ENCODE peak calls at places on chromosomes 7 and 10, in ten cellular contexts. One of them, this sample, is unnamed.

GRCh38 chr10:70715853-70716795 is 43.8 kb downstream of the ADAMTS14 start:
- DNase-seq in fibroblast of the conjunctiva: peak; percentile 22
- DNase-seq in Right ventricle myocardium inferior: no peak
- DNase-seq in stimulated activated CD8-positive, alpha-beta memory T cell treated with anti-CD3 and anti-CD28 coated beads, Interleukin-2, amount 100 ng/mL, for 1 hour: no peak
- DNase-seq in NCI-H526 treated with DMSO at 0.1 percent for 48 hours: peak; percentile 63
- DNase-seq in T-helper 2 cell: no peak
- DNase-seq in stimulated activated CD4-positive, alpha-beta T cell treated with anti-CD3 and anti-CD28 coated beads, Interleukin-15, amount 100 ng/mL, for 1 hour: no peak
- DNase-seq in T follicular helper cell: no peak
- DNase-seq in astrocyte of the cerebellum: no peak
- DNase-seq in brain microvascular endothelial cell: peak; percentile 59
- DNase-seq in this sample: peak; percentile 69

GRCh38 chr7:130352335-130353074 is 7.9 kb downstream of the CPA5 start:
- DNase-seq in fibroblast of the conjunctiva: peak; percentile 30
- DNase-seq in Right ventricle myocardium inferior: no peak
- DNase-seq in stimulated activated CD8-positive, alpha-beta memory T cell treated with anti-CD3 and anti-CD28 coated beads, Interleukin-2, amount 100 ng/mL, for 1 hour: no peak
- DNase-seq in NCI-H526 treated with DMSO at 0.1 percent for 48 hours: no peak
- DNase-seq in T-helper 2 cell: no peak
- DNase-seq in stimulated activated CD4-positive, alpha-beta T cell treated with anti-CD3 and anti-CD28 coated beads, Interleukin-15, amount 100 ng/mL, for 1 hour: no peak
- DNase-seq in T follicular helper cell: no peak
- DNase-seq in astrocyte of the cerebellum: peak; percentile 59
- DNase-seq in brain microvascular endothelial cell: peak; percentile 10
- DNase-seq in this sample: peak; percentile 55

GRCh38 chr7:1432411-1433082 is 26.7 kb downstream of the MICALL2 start:
- DNase-seq in fibroblast of the conjunctiva: peak; percentile 14
- DNase-seq in Right ventricle myocardium inferior: peak; percentile 86
- DNase-seq in stimulated activated CD8-positive, alpha-beta memory T cell treated with anti-CD3 and anti-CD28 coated beads, Interleukin-2, amount 100 ng/mL, for 1 hour: peak; percentile 70
- DNase-seq in NCI-H526 treated with DMSO at 0.1 percent for 48 hours: no peak
- DNase-seq in T-helper 2 cell: peak; percentile 38
- DNase-seq in stimulated activated CD4-positive, alpha-beta T cell treated with anti-CD3 and anti-CD28 coated beads, Interleukin-15, amount 100 ng/mL, for 1 hour: peak; percentile 67
- DNase-seq in T follicular helper cell: peak; percentile 70
- DNase-seq in astrocyte of the cerebellum: no peak
- DNase-seq in brain microvascular endothelial cell: peak; percentile 14
- DNase-seq in this sample: peak; percentile 79

GRCh38 chr10:60384006-60384405 is 5.7 kb downstream of the ANK3 start:
- DNase-seq in fibroblast of the conjunctiva: no peak
- DNase-seq in Right ventricle myocardium inferior: no peak
- DNase-seq in stimulated activated CD8-positive, alpha-beta memory T cell treated with anti-CD3 and anti-CD28 coated beads, Interleukin-2, amount 100 ng/mL, for 1 hour: no peak
- DNase-seq in NCI-H526 treated with DMSO at 0.1 percent for 48 hours: no peak
- DNase-seq in T-helper 2 cell: no peak
- DNase-seq in stimulated activated CD4-positive, alpha-beta T cell treated with anti-CD3 and anti-CD28 coated beads, Interleukin-15, amount 100 ng/mL, for 1 hour: no peak
- DNase-seq in T follicular helper cell: no peak
- DNase-seq in astrocyte of the cerebellum: no peak
- DNase-seq in brain microvascular endothelial cell: no peak
- DNase-seq in this sample: no peak

GRCh38 chr10:32446701-32447406 is 914 bp downstream of the CCDC7 start:
- DNase-seq in fibroblast of the conjunctiva: peak; percentile 16
- DNase-seq in Right ventricle myocardium inferior: no peak
- DNase-seq in stimulated activated CD8-positive, alpha-beta memory T cell treated with anti-CD3 and anti-CD28 coated beads, Interleukin-2, amount 100 ng/mL, for 1 hour: no peak
- DNase-seq in NCI-H526 treated with DMSO at 0.1 percent for 48 hours: no peak
- DNase-seq in T-helper 2 cell: no peak
- DNase-seq in stimulated activated CD4-positive, alpha-beta T cell treated with anti-CD3 and anti-CD28 coated beads, Interleukin-15, amount 100 ng/mL, for 1 hour: no peak
- DNase-seq in T follicular helper cell: no peak
- DNase-seq in astrocyte of the cerebellum: no peak
- DNase-seq in brain microvascular endothelial cell: no peak
- DNase-seq in this sample: no peak

GRCh38 chr7:100606313-100606712 is 4.2 kb downstream of the PCOLCE start:
- DNase-seq in fibroblast of the conjunctiva: no peak
- DNase-seq in Right ventricle myocardium inferior: peak; percentile 72
- DNase-seq in stimulated activated CD8-positive, alpha-beta memory T cell treated with anti-CD3 and anti-CD28 coated beads, Interleukin-2, amount 100 ng/mL, for 1 hour: no peak
- DNase-seq in NCI-H526 treated with DMSO at 0.1 percent for 48 hours: no peak
- DNase-seq in T-helper 2 cell: no peak
- DNase-seq in stimulated activated CD4-positive, alpha-beta T cell treated with anti-CD3 and anti-CD28 coated beads, Interleukin-15, amount 100 ng/mL, for 1 hour: no peak
- DNase-seq in T follicular helper cell: no peak
- DNase-seq in astrocyte of the cerebellum: no peak
- DNase-seq in brain microvascular endothelial cell: no peak
- DNase-seq in this sample: no peak

GRCh38 chr10:19651549-19651948 is 164.7 kb upstream of the PLXDC2 start:
- DNase-seq in fibroblast of the conjunctiva: peak; percentile 60
- DNase-seq in Right ventricle myocardium inferior: no peak
- DNase-seq in stimulated activated CD8-positive, alpha-beta memory T cell treated with anti-CD3 and anti-CD28 coated beads, Interleukin-2, amount 100 ng/mL, for 1 hour: no peak
- DNase-seq in NCI-H526 treated with DMSO at 0.1 percent for 48 hours: no peak
- DNase-seq in T-helper 2 cell: no peak
- DNase-seq in stimulated activated CD4-positive, alpha-beta T cell treated with anti-CD3 and anti-CD28 coated beads, Interleukin-15, amount 100 ng/mL, for 1 hour: no peak
- DNase-seq in T follicular helper cell: no peak
- DNase-seq in astrocyte of the cerebellum: peak; percentile 44
- DNase-seq in brain microvascular endothelial cell: peak; percentile 86
- DNase-seq in this sample: no peak

GRCh38 chr7:131482800-131483199 is 73.6 kb downstream of the PODXL start:
- DNase-seq in fibroblast of the conjunctiva: no peak
- DNase-seq in Right ventricle myocardium inferior: no peak
- DNase-seq in stimulated activated CD8-positive, alpha-beta memory T cell treated with anti-CD3 and anti-CD28 coated beads, Interleukin-2, amount 100 ng/mL, for 1 hour: no peak
- DNase-seq in NCI-H526 treated with DMSO at 0.1 percent for 48 hours: no peak
- DNase-seq in T-helper 2 cell: no peak
- DNase-seq in stimulated activated CD4-positive, alpha-beta T cell treated with anti-CD3 and anti-CD28 coated beads, Interleukin-15, amount 100 ng/mL, for 1 hour: no peak
- DNase-seq in T follicular helper cell: no peak
- DNase-seq in astrocyte of the cerebellum: no peak
- DNase-seq in brain microvascular endothelial cell: no peak
- DNase-seq in this sample: no peak

GRCh38 chr7:141287936-141288335 is 214.1 kb downstream of the TMEM178B start:
- DNase-seq in fibroblast of the conjunctiva: no peak
- DNase-seq in Right ventricle myocardium inferior: no peak
- DNase-seq in stimulated activated CD8-positive, alpha-beta memory T cell treated with anti-CD3 and anti-CD28 coated beads, Interleukin-2, amount 100 ng/mL, for 1 hour: no peak
- DNase-seq in NCI-H526 treated with DMSO at 0.1 percent for 48 hours: no peak
- DNase-seq in T-helper 2 cell: no peak
- DNase-seq in stimulated activated CD4-positive, alpha-beta T cell treated with anti-CD3 and anti-CD28 coated beads, Interleukin-15, amount 100 ng/mL, for 1 hour: no peak
- DNase-seq in T follicular helper cell: no peak
- DNase-seq in astrocyte of the cerebellum: no peak
- DNase-seq in brain microvascular endothelial cell: no peak
- DNase-seq in this sample: no peak

GRCh38 chr7:48188776-48189520 is 17.7 kb downstream of the ABCA13 start:
- DNase-seq in fibroblast of the conjunctiva: no peak
- DNase-seq in Right ventricle myocardium inferior: no peak
- DNase-seq in stimulated activated CD8-positive, alpha-beta memory T cell treated with anti-CD3 and anti-CD28 coated beads, Interleukin-2, amount 100 ng/mL, for 1 hour: no peak
- DNase-seq in NCI-H526 treated with DMSO at 0.1 percent for 48 hours: no peak
- DNase-seq in T-helper 2 cell: no peak
- DNase-seq in stimulated activated CD4-positive, alpha-beta T cell treated with anti-CD3 and anti-CD28 coated beads, Interleukin-15, amount 100 ng/mL, for 1 hour: no peak
- DNase-seq in T follicular helper cell: no peak
- DNase-seq in astrocyte of the cerebellum: peak; percentile 63
- DNase-seq in brain microvascular endothelial cell: peak; percentile 49
- DNase-seq in this sample: no peak

GRCh38 chr7:114086491-114086905 is 167.7 kb upstream of the PPP1R3A start:
- DNase-seq in fibroblast of the conjunctiva: no peak
- DNase-seq in Right ventricle myocardium inferior: peak; percentile 71
- DNase-seq in stimulated activated CD8-positive, alpha-beta memory T cell treated with anti-CD3 and anti-CD28 coated beads, Interleukin-2, amount 100 ng/mL, for 1 hour: no peak
- DNase-seq in NCI-H526 treated with DMSO at 0.1 percent for 48 hours: no peak
- DNase-seq in T-helper 2 cell: no peak
- DNase-seq in stimulated activated CD4-positive, alpha-beta T cell treated with anti-CD3 and anti-CD28 coated beads, Interleukin-15, amount 100 ng/mL, for 1 hour: no peak
- DNase-seq in T follicular helper cell: no peak
- DNase-seq in astrocyte of the cerebellum: no peak
- DNase-seq in brain microvascular endothelial cell: no peak
- DNase-seq in this sample: no peak

GRCh38 chr7:142445019-142445686 is 187.3 kb upstream of the PRSS58 start:
- DNase-seq in fibroblast of the conjunctiva: no peak
- DNase-seq in Right ventricle myocardium inferior: no peak
- DNase-seq in stimulated activated CD8-positive, alpha-beta memory T cell treated with anti-CD3 and anti-CD28 coated beads, Interleukin-2, amount 100 ng/mL, for 1 hour: no peak
- DNase-seq in NCI-H526 treated with DMSO at 0.1 percent for 48 hours: no peak
- DNase-seq in T-helper 2 cell: no peak
- DNase-seq in stimulated activated CD4-positive, alpha-beta T cell treated with anti-CD3 and anti-CD28 coated beads, Interleukin-15, amount 100 ng/mL, for 1 hour: no peak
- DNase-seq in T follicular helper cell: peak; percentile 36
- DNase-seq in astrocyte of the cerebellum: no peak
- DNase-seq in brain microvascular endothelial cell: no peak
- DNase-seq in this sample: peak; percentile 56

GRCh38 chr7:123398931-123399330 is 135.5 kb downstream of the IQUB start:
- DNase-seq in fibroblast of the conjunctiva: no peak
- DNase-seq in Right ventricle myocardium inferior: no peak
- DNase-seq in stimulated activated CD8-positive, alpha-beta memory T cell treated with anti-CD3 and anti-CD28 coated beads, Interleukin-2, amount 100 ng/mL, for 1 hour: no peak
- DNase-seq in NCI-H526 treated with DMSO at 0.1 percent for 48 hours: no peak
- DNase-seq in T-helper 2 cell: no peak
- DNase-seq in stimulated activated CD4-positive, alpha-beta T cell treated with anti-CD3 and anti-CD28 coated beads, Interleukin-15, amount 100 ng/mL, for 1 hour: no peak
- DNase-seq in T follicular helper cell: no peak
- DNase-seq in astrocyte of the cerebellum: peak; percentile 6
- DNase-seq in brain microvascular endothelial cell: no peak
- DNase-seq in this sample: no peak

GRCh38 chr10:122707535-122707934 is 7.9 kb upstream of the C10orf120 start:
- DNase-seq in fibroblast of the conjunctiva: no peak
- DNase-seq in Right ventricle myocardium inferior: no peak
- DNase-seq in stimulated activated CD8-positive, alpha-beta memory T cell treated with anti-CD3 and anti-CD28 coated beads, Interleukin-2, amount 100 ng/mL, for 1 hour: no peak
- DNase-seq in NCI-H526 treated with DMSO at 0.1 percent for 48 hours: no peak
- DNase-seq in T-helper 2 cell: no peak
- DNase-seq in stimulated activated CD4-positive, alpha-beta T cell treated with anti-CD3 and anti-CD28 coated beads, Interleukin-15, amount 100 ng/mL, for 1 hour: no peak
- DNase-seq in T follicular helper cell: no peak
- DNase-seq in astrocyte of the cerebellum: no peak
- DNase-seq in brain microvascular endothelial cell: no peak
- DNase-seq in this sample: no peak

GRCh38 chr10:109411897-109412296 is 511.4 kb downstream of the XPNPEP1 start:
- DNase-seq in fibroblast of the conjunctiva: no peak
- DNase-seq in Right ventricle myocardium inferior: no peak
- DNase-seq in stimulated activated CD8-positive, alpha-beta memory T cell treated with anti-CD3 and anti-CD28 coated beads, Interleukin-2, amount 100 ng/mL, for 1 hour: no peak
- DNase-seq in NCI-H526 treated with DMSO at 0.1 percent for 48 hours: no peak
- DNase-seq in T-helper 2 cell: no peak
- DNase-seq in stimulated activated CD4-positive, alpha-beta T cell treated with anti-CD3 and anti-CD28 coated beads, Interleukin-15, amount 100 ng/mL, for 1 hour: no peak
- DNase-seq in T follicular helper cell: no peak
- DNase-seq in astrocyte of the cerebellum: no peak
- DNase-seq in brain microvascular endothelial cell: no peak
- DNase-seq in this sample: no peak

GRCh38 chr10:124559372-124560132 is 97.9 kb downstream of the LHPP start:
- DNase-seq in fibroblast of the conjunctiva: no peak
- DNase-seq in Right ventricle myocardium inferior: no peak
- DNase-seq in stimulated activated CD8-positive, alpha-beta memory T cell treated with anti-CD3 and anti-CD28 coated beads, Interleukin-2, amount 100 ng/mL, for 1 hour: no peak
- DNase-seq in NCI-H526 treated with DMSO at 0.1 percent for 48 hours: no peak
- DNase-seq in T-helper 2 cell: no peak
- DNase-seq in stimulated activated CD4-positive, alpha-beta T cell treated with anti-CD3 and anti-CD28 coated beads, Interleukin-15, amount 100 ng/mL, for 1 hour: no peak
- DNase-seq in T follicular helper cell: no peak
- DNase-seq in astrocyte of the cerebellum: no peak
- DNase-seq in brain microvascular endothelial cell: no peak
- DNase-seq in this sample: no peak

GRCh38 chr10:60896715-60897114 is 47.3 kb downstream of the RHOBTB1 start:
- DNase-seq in fibroblast of the conjunctiva: no peak
- DNase-seq in Right ventricle myocardium inferior: no peak
- DNase-seq in stimulated activated CD8-positive, alpha-beta memory T cell treated with anti-CD3 and anti-CD28 coated beads, Interleukin-2, amount 100 ng/mL, for 1 hour: no peak
- DNase-seq in NCI-H526 treated with DMSO at 0.1 percent for 48 hours: no peak
- DNase-seq in T-helper 2 cell: no peak
- DNase-seq in stimulated activated CD4-positive, alpha-beta T cell treated with anti-CD3 and anti-CD28 coated beads, Interleukin-15, amount 100 ng/mL, for 1 hour: no peak
- DNase-seq in T follicular helper cell: no peak
- DNase-seq in astrocyte of the cerebellum: no peak
- DNase-seq in brain microvascular endothelial cell: peak; percentile 58
- DNase-seq in this sample: no peak

GRCh38 chr7:151658778-151659177 is 139.1 kb upstream of the RHEB start:
- DNase-seq in fibroblast of the conjunctiva: no peak
- DNase-seq in Right ventricle myocardium inferior: no peak
- DNase-seq in stimulated activated CD8-positive, alpha-beta memory T cell treated with anti-CD3 and anti-CD28 coated beads, Interleukin-2, amount 100 ng/mL, for 1 hour: no peak
- DNase-seq in NCI-H526 treated with DMSO at 0.1 percent for 48 hours: peak; percentile 49
- DNase-seq in T-helper 2 cell: no peak
- DNase-seq in stimulated activated CD4-positive, alpha-beta T cell treated with anti-CD3 and anti-CD28 coated beads, Interleukin-15, amount 100 ng/mL, for 1 hour: no peak
- DNase-seq in T follicular helper cell: no peak
- DNase-seq in astrocyte of the cerebellum: no peak
- DNase-seq in brain microvascular endothelial cell: no peak
- DNase-seq in this sample: peak; percentile 59

GRCh38 chr7:77897004-77897547 is 98.5 kb downstream of the PHTF2 start:
- DNase-seq in fibroblast of the conjunctiva: no peak
- DNase-seq in Right ventricle myocardium inferior: no peak
- DNase-seq in stimulated activated CD8-positive, alpha-beta memory T cell treated with anti-CD3 and anti-CD28 coated beads, Interleukin-2, amount 100 ng/mL, for 1 hour: no peak
- DNase-seq in NCI-H526 treated with DMSO at 0.1 percent for 48 hours: no peak
- DNase-seq in T-helper 2 cell: no peak
- DNase-seq in stimulated activated CD4-positive, alpha-beta T cell treated with anti-CD3 and anti-CD28 coated beads, Interleukin-15, amount 100 ng/mL, for 1 hour: no peak
- DNase-seq in T follicular helper cell: no peak
- DNase-seq in astrocyte of the cerebellum: no peak
- DNase-seq in brain microvascular endothelial cell: no peak
- DNase-seq in this sample: no peak

GRCh38 chr10:116753759-116754158 is 11.4 kb upstream of the HSPA12A start:
- DNase-seq in fibroblast of the conjunctiva: no peak
- DNase-seq in Right ventricle myocardium inferior: no peak
- DNase-seq in stimulated activated CD8-positive, alpha-beta memory T cell treated with anti-CD3 and anti-CD28 coated beads, Interleukin-2, amount 100 ng/mL, for 1 hour: no peak
- DNase-seq in NCI-H526 treated with DMSO at 0.1 percent for 48 hours: no peak
- DNase-seq in T-helper 2 cell: no peak
- DNase-seq in stimulated activated CD4-positive, alpha-beta T cell treated with anti-CD3 and anti-CD28 coated beads, Interleukin-15, amount 100 ng/mL, for 1 hour: no peak
- DNase-seq in T follicular helper cell: no peak
- DNase-seq in astrocyte of the cerebellum: no peak
- DNase-seq in brain microvascular endothelial cell: peak; percentile 49
- DNase-seq in this sample: peak; percentile 34

GRCh38 chr7:131538791-131539179 is 17.6 kb downstream of the PODXL start:
- DNase-seq in fibroblast of the conjunctiva: no peak
- DNase-seq in Right ventricle myocardium inferior: peak; percentile 50
- DNase-seq in stimulated activated CD8-positive, alpha-beta memory T cell treated with anti-CD3 and anti-CD28 coated beads, Interleukin-2, amount 100 ng/mL, for 1 hour: no peak
- DNase-seq in NCI-H526 treated with DMSO at 0.1 percent for 48 hours: no peak
- DNase-seq in T-helper 2 cell: no peak
- DNase-seq in stimulated activated CD4-positive, alpha-beta T cell treated with anti-CD3 and anti-CD28 coated beads, Interleukin-15, amount 100 ng/mL, for 1 hour: no peak
- DNase-seq in T follicular helper cell: no peak
- DNase-seq in astrocyte of the cerebellum: no peak
- DNase-seq in brain microvascular endothelial cell: no peak
- DNase-seq in this sample: peak; percentile 27

GRCh38 chr10:1688531-1688930 is 48.8 kb downstream of the ADARB2 start:
- DNase-seq in fibroblast of the conjunctiva: no peak
- DNase-seq in Right ventricle myocardium inferior: no peak
- DNase-seq in stimulated activated CD8-positive, alpha-beta memory T cell treated with anti-CD3 and anti-CD28 coated beads, Interleukin-2, amount 100 ng/mL, for 1 hour: no peak
- DNase-seq in NCI-H526 treated with DMSO at 0.1 percent for 48 hours: no peak
- DNase-seq in T-helper 2 cell: no peak
- DNase-seq in stimulated activated CD4-positive, alpha-beta T cell treated with anti-CD3 and anti-CD28 coated beads, Interleukin-15, amount 100 ng/mL, for 1 hour: no peak
- DNase-seq in T follicular helper cell: no peak
- DNase-seq in astrocyte of the cerebellum: no peak
- DNase-seq in brain microvascular endothelial cell: no peak
- DNase-seq in this sample: no peak

GRCh38 chr10:99788598-99789259 is 6.3 kb downstream of the ABCC2 start:
- DNase-seq in fibroblast of the conjunctiva: peak; percentile 86
- DNase-seq in Right ventricle myocardium inferior: no peak
- DNase-seq in stimulated activated CD8-positive, alpha-beta memory T cell treated with anti-CD3 and anti-CD28 coated beads, Interleukin-2, amount 100 ng/mL, for 1 hour: no peak
- DNase-seq in NCI-H526 treated with DMSO at 0.1 percent for 48 hours: no peak
- DNase-seq in T-helper 2 cell: no peak
- DNase-seq in stimulated activated CD4-positive, alpha-beta T cell treated with anti-CD3 and anti-CD28 coated beads, Interleukin-15, amount 100 ng/mL, for 1 hour: no peak
- DNase-seq in T follicular helper cell: no peak
- DNase-seq in astrocyte of the cerebellum: peak; percentile 79
- DNase-seq in brain microvascular endothelial cell: no peak
- DNase-seq in this sample: no peak

This sample was measured in PC-3.